ENCODE peak calls at places on chromosomes 13 and 19, in ten cellular contexts. O is fibroblast of mammary gland; Q is anterior cingulate cortex; N is head of caudate nucleus; J is AG09319; S is non-pigmented ciliary epithelial cell; G is Panc1; D is CD8-positive, alpha-beta memory T cell; V is COR-L47; P is DMS53. K is an unnamed sample.

GRCh38 chr19:11693505-11694499 is 44.9 kb downstream of the ZNF823 start:
- DNase-seq in N (no peak), S (peak), D (no peak), V (peak), J (peak), O (peak), P (peak), G (no peak), Q (no peak), K (peak)

GRCh38 chr13:90867336-90867683 is 480.2 kb upstream of the MIR17HG start:
- DNase-seq in D (no peak), P (peak), Q (no peak), V (peak), N (peak), S (peak), G (peak), J (peak), O (peak), K (peak)

GRCh38 chr13:83879431-83880171 is 2.7 kb downstream of the SLITRK1 start:
- DNase-seq in D (no peak), Q (peak), S (no peak), G (no peak), P (no peak), O (peak), N (peak), J (no peak), V (no peak), K (no peak)

GRCh38 chr13:98097749-98098148 is 45.1 kb upstream of the FARP1 start:
- DNase-seq in P (no peak), V (no peak), S (no peak), D (no peak), Q (no peak), O (no peak), J (no peak), N (no peak), G (no peak), K (no peak)

GRCh38 chr13:26022538-26023292 is 29.1 kb downstream of the SHISA2 start:
- DNase-seq in J (peak), N (no peak), O (peak), G (peak), V (no peak), D (no peak), P (peak), Q (no peak), S (no peak), K (peak)

GRCh38 chr13:100274942-100275506 is 186.1 kb downstream of the PCCA start:
- DNase-seq in P (no peak), G (no peak), S (no peak), O (no peak), J (no peak), D (no peak), V (no peak), Q (no peak), N (no peak), K (peak)

GRCh38 chr19:12840091-12841079 is 2.1 kb downstream of the MAST1 start:
- DNase-seq in N (no peak), J (no peak), O (peak), P (peak), G (no peak), Q (peak), V (peak), S (peak), D (no peak), K (peak)

GRCh38 chr19:56837892-56838679 is 2.4 kb downstream of the PEG3 start:
- DNase-seq in S (no peak), G (no peak), O (peak), D (no peak), V (no peak), P (no peak), Q (peak), N (peak), J (no peak), K (no peak)

GRCh38 chr19:46221981-46222610 is 7.4 kb upstream of the IGFL1 start:
- DNase-seq in O (peak), G (no peak), S (peak), Q (no peak), P (no peak), V (no peak), D (no peak), J (no peak), N (no peak), K (peak)

GRCh38 chr19:29214411-29214810 is 1.5 kb upstream of the UQCRFS1 start:
- DNase-seq in J (no peak), G (no peak), O (no peak), V (no peak), Q (no peak), S (no peak), N (no peak), D (no peak), P (no peak), K (no peak)

GRCh38 chr13:76976488-76976887 is 15.4 kb upstream of the CLN5 start:
- DNase-seq in G (no peak), O (peak), P (peak), V (no peak), J (no peak), S (no peak), D (no peak), Q (no peak), N (no peak), K (peak)

GRCh38 chr13:23470706-23471610 is 37.5 kb upstream of the SACS start:
- DNase-seq in D (no peak), J (no peak), V (no peak), N (no peak), S (no peak), G (no peak), O (no peak), P (no peak), Q (no peak), K (no peak)

GRCh38 chr19:2703077-2703437 is 563 bp upstream of the GNG7 start:
- DNase-seq in S (no peak), O (no peak), N (no peak), J (no peak), V (no peak), G (no peak), D (no peak), P (no peak), Q (no peak), K (no peak)

GRCh38 chr19:16040642-16041041 is 35.7 kb upstream of the TPM4 start:
- DNase-seq in G (no peak), S (no peak), J (no peak), D (no peak), N (no peak), V (no peak), O (peak), P (peak), Q (no peak), K (no peak)

GRCh38 chr13:97975851-97976550 is 22.5 kb downstream of the IPO5 start:
- DNase-seq in G (no peak), Q (peak), D (peak), J (peak), S (no peak), O (peak), V (peak), P (peak), N (peak), K (peak)

GRCh38 chr19:12453495-12453894 is 12.7 kb upstream of the ZNF443 start:
- DNase-seq in Q (no peak), D (no peak), N (no peak), J (no peak), G (no peak), P (peak), O (no peak), V (no peak), S (no peak), K (no peak)

GRCh38 chr13:99434258-99434788 is 66.9 kb upstream of the TM9SF2 start:
- DNase-seq in N (no peak), J (no peak), P (no peak), G (no peak), Q (no peak), O (no peak), D (peak), S (no peak), V (no peak), K (no peak)

GRCh38 chr13:22926176-22927007 is 254.4 kb upstream of the SGCG start:
- DNase-seq in J (peak), D (no peak), O (peak), V (no peak), S (no peak), Q (no peak), P (peak), N (no peak), G (no peak), K (no peak)

GRCh38 chr19:6740589-6741348 is 1.3 kb downstream of the TRIP10 start:
- DNase-seq in N (no peak), G (no peak), D (no peak), S (no peak), O (peak), P (no peak), Q (no peak), J (no peak), V (no peak), K (peak)

GRCh38 chr13:34127523-34127922 is 309.6 kb downstream of the RFC3 start:
- DNase-seq in N (no peak), P (no peak), J (no peak), O (no peak), G (no peak), D (no peak), S (no peak), V (no peak), Q (no peak), K (no peak)

GRCh38 chr13:49206641-49207040 is 13.5 kb upstream of the MLNR start:
- DNase-seq in O (no peak), G (no peak), S (no peak), N (no peak), J (no peak), Q (no peak), D (no peak), V (no peak), P (no peak), K (no peak)

GRCh38 chr19:50490991-50491472 is 14.4 kb upstream of the GARIN5A start:
- DNase-seq in Q (no peak), N (no peak), P (no peak), G (no peak), O (no peak), V (no peak), J (no peak), S (no peak), D (no peak), K (no peak)

GRCh38 chr13:99916366-99917103 is 55.0 kb downstream of the ZIC5 start:
- DNase-seq in D (no peak), G (peak), J (peak), N (no peak), S (peak), V (peak), P (peak), O (peak), Q (no peak), K (peak)

GRCh38 chr19:5947435-5947834 is 30.5 kb downstream of the RANBP3 start:
- DNase-seq in P (no peak), G (no peak), Q (peak), V (no peak), O (peak), S (no peak), N (peak), D (no peak), J (no peak), K (no peak)

GRCh38 chr13:96041326-96042092 is 11.7 kb downstream of the UGGT2 start:
- DNase-seq in Q (no peak), O (no peak), G (no peak), J (no peak), V (no peak), P (no peak), S (no peak), N (no peak), D (no peak), K (no peak)

GRCh38 chr13:109387438-109387837 is 398.9 kb downstream of the IRS2 start:
- DNase-seq in O (no peak), S (no peak), D (no peak), P (no peak), N (no peak), V (no peak), G (no peak), J (no peak), Q (no peak), K (no peak)

GRCh38 chr13:37058801-37059135 is 720 bp downstream of the SUPT20H start:
- DNase-seq in D (peak), O (no peak), J (no peak), S (no peak), P (no peak), Q (no peak), G (no peak), N (no peak), V (no peak), K (no peak)

GRCh38 chr13:40580566-40581276 is 85.7 kb downstream of the FOXO1 start:
- DNase-seq in O (no peak), G (no peak), D (no peak), P (no peak), N (no peak), V (no peak), J (no peak), S (no peak), Q (no peak), K (no peak)

GRCh38 chr13:20824762-20825161 is 51.0 kb upstream of the EEF1AKMT1 start:
- DNase-seq in G (no peak), O (peak), N (no peak), V (no peak), Q (no peak), S (peak), P (no peak), D (no peak), J (no peak), K (no peak)

GRCh38 chr13:107466326-107466725 is 749.0 kb downstream of the LIG4 start:
- DNase-seq in G (no peak), V (no peak), D (no peak), J (no peak), O (peak), P (peak), N (no peak), S (peak), Q (no peak), K (peak)

GRCh38 chr19:45577111-45577905 is 7.3 kb downstream of the OPA3 start:
- DNase-seq in O (peak), Q (no peak), J (peak), D (no peak), V (no peak), P (peak), N (no peak), G (no peak), S (peak), K (peak)

GRCh38 chr13:44854264-44855060 is 134.8 kb downstream of the NUFIP1 start:
- DNase-seq in D (no peak), Q (no peak), P (peak), N (no peak), G (no peak), J (no peak), V (peak), S (no peak), O (no peak), K (no peak)

GRCh38 chr19:45333609-45334303 is 6.8 kb upstream of the KLC3 start:
- DNase-seq in V (no peak), J (no peak), Q (no peak), O (no peak), D (no peak), G (no peak), P (no peak), S (no peak), N (no peak), K (no peak)

GRCh38 chr19:46972301-46972700 is 47.3 kb upstream of the NPAS1 start:
- DNase-seq in J (no peak), S (no peak), N (no peak), O (peak), D (no peak), V (no peak), P (no peak), Q (no peak), G (no peak), K (no peak)

GRCh38 chr19:45990113-45990728 is 5.0 kb upstream of the CCDC61 start:
- DNase-seq in G (no peak), V (no peak), O (peak), N (no peak), S (no peak), J (no peak), P (no peak), Q (no peak), D (no peak), K (no peak)

GRCh38 chr13:109673477-109673876 is 112.9 kb downstream of the IRS2 start:
- DNase-seq in G (no peak), S (no peak), N (no peak), V (no peak), Q (no peak), O (peak), P (no peak), D (no peak), J (no peak), K (no peak)

GRCh38 chr13:43388282-43389034 is 365.1 kb downstream of the DNAJC15 start:
- DNase-seq in V (peak), J (no peak), O (no peak), D (no peak), N (no peak), G (no peak), P (peak), Q (no peak), S (no peak), K (no peak)

GRCh38 chr19:10587022-10587838 is at the start of gene AP1M2:
- DNase-seq in Q (no peak), J (no peak), D (no peak), S (no peak), V (peak), N (no peak), O (no peak), P (peak), G (no peak), K (no peak)

GRCh38 chr19:18846862-18847515 is 15.2 kb downstream of the UPF1 start:
- DNase-seq in P (peak), G (no peak), J (peak), D (peak), V (peak), S (no peak), O (peak), Q (peak), N (peak), K (peak)

GRCh38 chr13:65562305-65562704 is 1667.8 kb downstream of the PCDH9 start:
- DNase-seq in G (no peak), O (no peak), D (no peak), P (no peak), Q (no peak), S (no peak), J (no peak), N (no peak), V (no peak), K (no peak)

K was measured in MCF 10A.